ENCODE peak calls at places on chromosomes 13 and 19, in ten cellular contexts. O is ascending aorta, J is bronchial epithelial cell, W is retinal pigment epithelial cell, X is astrocyte of the spinal cord, M is upper lobe of right lung, B is AG04449, I is colonic mucosa, E is transverse colon, A is BE2C. N is an unnamed sample.

GRCh38 chr19:29098863-29099481 is 114.0 kb downstream of the UQCRFS1 start:
- DNase-seq in O (peak), J (peak), W (no peak), X (no peak), M (peak), B (peak), I (peak), E (peak), A (no peak), N (peak)

GRCh38 chr19:40054632-40055031 is 1.4 kb downstream of the ZNF780B start:
- DNase-seq in O (no peak), J (no peak), W (no peak), X (no peak), M (no peak), B (no peak), I (no peak), E (no peak), A (no peak), N (no peak)

GRCh38 chr13:26968431-26969335 is 202.9 kb downstream of the USP12 start:
- DNase-seq in O (no peak), J (no peak), W (no peak), X (no peak), M (no peak), B (no peak), I (peak), E (peak), A (peak), N (no peak)

GRCh38 chr13:46126552-46127171 is 21.8 kb upstream of the CPB2 start:
- DNase-seq in O (no peak), J (peak), W (no peak), X (peak), M (peak), B (peak), I (peak), E (peak), A (peak), N (peak)

GRCh38 chr13:102405499-102406079 is 3.7 kb upstream of the FGF14 start:
- DNase-seq in O (no peak), J (no peak), W (no peak), X (peak), M (no peak), B (no peak), I (no peak), E (no peak), A (no peak), N (peak)

GRCh38 chr19:2345794-2346663 is 14.0 kb upstream of the TMPRSS9 start:
- DNase-seq in O (no peak), J (no peak), W (no peak), X (no peak), M (no peak), B (no peak), I (peak), E (peak), A (peak), N (peak)

GRCh38 chr13:75402787-75403186 is 79.2 kb downstream of the TBC1D4 start:
- DNase-seq in O (no peak), J (no peak), W (no peak), X (no peak), M (no peak), B (no peak), I (no peak), E (no peak), A (peak), N (no peak)

GRCh38 chr19:45376045-45376724 is 5.8 kb upstream of the ERCC2 start:
- DNase-seq in O (no peak), J (peak), W (peak), X (peak), M (no peak), B (peak), I (no peak), E (no peak), A (no peak), N (peak)

GRCh38 chr13:43830481-43830873 is 43.7 kb upstream of the ENOX1 start:
- DNase-seq in O (no peak), J (peak), W (no peak), X (peak), M (no peak), B (peak), I (no peak), E (no peak), A (no peak), N (peak)

GRCh38 chr19:46761418-46761831 is 15.2 kb upstream of the STRN4 start:
- DNase-seq in O (no peak), J (peak), W (no peak), X (peak), M (no peak), B (no peak), I (no peak), E (no peak), A (no peak), N (peak)

GRCh38 chr19:12052057-12052570 is 647 bp downstream of the ZNF878 start:
- DNase-seq in O (no peak), J (peak), W (no peak), X (no peak), M (no peak), B (no peak), I (peak), E (no peak), A (no peak), N (no peak)

GRCh38 chr13:35256459-35257148 is 219.9 kb downstream of the MAB21L1 start:
- DNase-seq in O (no peak), J (no peak), W (no peak), X (no peak), M (peak), B (no peak), I (no peak), E (no peak), A (no peak), N (no peak)

GRCh38 chr13:90321281-90321931 is 1026.1 kb upstream of the MIR17HG start:
- DNase-seq in O (no peak), J (peak), W (no peak), X (no peak), M (no peak), B (no peak), I (no peak), E (no peak), A (no peak), N (no peak)

GRCh38 chr13:42110410-42111155 is 62.1 kb downstream of the DGKH start:
- DNase-seq in O (no peak), J (peak), W (peak), X (peak), M (no peak), B (peak), I (peak), E (no peak), A (peak), N (peak)

GRCh38 chr13:55493297-55493696 is 1647.4 kb upstream of the PRR20A start:
- DNase-seq in O (no peak), J (no peak), W (no peak), X (no peak), M (no peak), B (no peak), I (no peak), E (no peak), A (no peak), N (no peak)

GRCh38 chr13:21767032-21767431 is 96.2 kb downstream of the FGF9 start:
- DNase-seq in O (no peak), J (no peak), W (no peak), X (no peak), M (no peak), B (no peak), I (no peak), E (no peak), A (no peak), N (no peak)

GRCh38 chr13:101309014-101309619 is 107.2 kb downstream of the NALCN start:
- DNase-seq in O (no peak), J (peak), W (no peak), X (peak), M (no peak), B (peak), I (no peak), E (no peak), A (no peak), N (peak)

GRCh38 chr19:3556978-3557460 is 367 bp downstream of the MFSD12 start:
- DNase-seq in O (no peak), J (peak), W (no peak), X (no peak), M (peak), B (no peak), I (peak), E (peak), A (no peak), N (peak)

GRCh38 chr19:18423258-18424020 is 4.2 kb downstream of the SSBP4 start:
- DNase-seq in O (no peak), J (no peak), W (no peak), X (no peak), M (no peak), B (no peak), I (no peak), E (no peak), A (no peak), N (no peak)

GRCh38 chr13:101706651-101707050 is 254.2 kb downstream of the ITGBL1 start:
- DNase-seq in O (no peak), J (peak), W (no peak), X (peak), M (no peak), B (peak), I (no peak), E (peak), A (no peak), N (peak)

GRCh38 chr13:76000131-76000530 is 364.0 kb downstream of the LMO7 start:
- DNase-seq in O (no peak), J (no peak), W (no peak), X (no peak), M (no peak), B (no peak), I (no peak), E (no peak), A (no peak), N (no peak)

GRCh38 chr19:58182989-58183821 is at the start of gene ZNF274:
- DNase-seq in O (peak), J (peak), W (peak), X (peak), M (peak), B (peak), I (peak), E (peak), A (peak), N (peak)
- TF ChIP-seq CTCF in O (no peak), J (no peak), W (no peak), X (no peak), M (no peak), B (no peak), I (no peak), E (no peak), A (no peak), N (no peak)

GRCh38 chr19:16146112-16146511 is 2.6 kb downstream of the HSH2D start:
- DNase-seq in O (no peak), J (no peak), W (no peak), X (no peak), M (no peak), B (no peak), I (no peak), E (no peak), A (no peak), N (no peak)
- H3K4me3 ChIP-seq in O (no peak), J (no peak), W (no peak), X (no peak), M (no peak), B (no peak), I (no peak), E (no peak), A (no peak), N (no peak)

GRCh38 chr19:48872182-48872883 is at the start of gene PPP1R15A:
- DNase-seq in O (peak), J (peak), W (peak), X (peak), M (peak), B (peak), I (peak), E (peak), A (peak), N (peak)
- TF ChIP-seq CTCF in O (no peak), J (no peak), W (no peak), X (no peak), M (peak), B (no peak), I (no peak), E (peak), A (no peak), N (no peak)

GRCh38 chr19:15250635-15250993 is 18.4 kb upstream of the EPHX3 start:
- DNase-seq in O (no peak), J (no peak), W (no peak), X (no peak), M (no peak), B (no peak), I (no peak), E (no peak), A (no peak), N (no peak)
- H3K4me3 ChIP-seq in O (peak), J (no peak), W (no peak), X (no peak), M (no peak), B (peak), I (no peak), E (no peak), A (no peak), N (no peak)

DNA sequence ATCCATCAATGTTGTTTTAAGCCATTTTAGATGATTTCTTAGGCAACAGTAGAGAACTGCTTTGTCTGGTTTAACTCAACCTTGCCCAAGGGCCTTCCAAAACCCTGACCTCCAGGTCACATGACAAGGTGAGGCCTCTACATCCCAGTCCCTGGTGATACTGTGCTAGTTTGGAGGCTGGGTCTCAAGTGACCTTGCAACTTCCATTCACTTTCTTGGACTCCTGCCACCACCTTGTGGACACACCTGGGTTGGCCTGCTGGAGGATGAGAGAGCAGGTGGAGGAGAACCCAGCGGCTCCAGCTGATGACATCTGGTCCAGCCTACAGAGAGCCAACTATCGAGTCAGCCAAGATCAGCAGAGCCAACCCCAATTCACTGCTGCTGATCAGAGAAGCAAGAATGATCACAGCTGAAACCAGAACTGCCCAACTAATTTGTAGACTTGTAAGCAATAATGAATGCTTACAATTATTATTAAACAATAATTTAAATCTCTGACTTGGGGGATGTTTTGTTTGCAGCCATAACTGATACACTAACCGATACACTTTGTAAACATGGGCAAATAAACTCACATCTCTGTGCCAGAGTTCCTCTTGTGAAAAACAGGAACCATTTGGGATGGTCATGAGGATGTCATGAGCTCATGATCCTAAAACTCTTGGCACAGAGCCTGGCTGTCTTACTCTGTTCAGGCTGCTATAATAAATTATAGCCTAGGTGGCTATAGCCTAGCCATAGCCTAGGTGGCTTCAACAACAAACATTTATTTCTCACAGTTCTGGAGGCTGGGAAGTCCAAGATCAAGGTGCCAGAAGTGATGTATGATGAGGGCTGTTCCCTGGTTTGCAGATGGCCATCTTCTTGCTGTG is 11.5 kb downstream of the FAM187B start:
- DNase-seq in O (no peak), J (peak), W (no peak), X (no peak), M (peak), B (no peak), I (peak), E (peak), A (no peak), N (no peak)
- TF ChIP-seq CTCF in O (no peak), J (peak), W (no peak), X (no peak), M (no peak), B (no peak), I (no peak), E (peak), A (no peak), N (no peak)

DNA sequence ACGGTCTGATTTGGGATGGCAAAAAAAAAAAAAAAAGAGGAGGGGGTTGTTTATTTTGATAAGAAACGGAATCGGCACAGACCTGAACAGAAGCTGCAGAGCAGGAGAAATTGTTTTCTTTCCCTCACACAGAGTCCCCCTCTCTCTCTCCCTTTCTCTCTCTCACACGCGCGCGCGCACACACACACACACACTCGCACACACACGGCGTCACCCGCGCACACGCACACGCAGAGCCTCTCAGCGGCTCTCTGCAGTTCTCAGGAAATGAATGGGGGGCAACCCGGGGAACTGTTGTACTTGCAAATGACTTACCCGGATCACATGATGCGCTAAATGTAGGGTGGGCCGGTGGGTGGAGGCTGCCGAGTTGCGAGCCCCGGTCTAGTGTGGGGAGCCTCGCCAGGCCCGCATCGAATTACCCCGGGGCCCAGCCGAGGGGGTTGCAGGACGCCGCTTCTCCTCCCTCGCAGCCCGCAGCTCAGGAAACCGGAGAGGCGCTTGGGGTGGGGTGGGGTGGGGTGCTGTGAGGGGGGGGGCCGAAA is 475 bp downstream of the KLF12 start:
- DNase-seq in O (peak), J (peak), W (peak), X (peak), M (peak), B (peak), I (peak), E (peak), A (peak), N (peak)
- H3K4me3 ChIP-seq in O (peak), J (peak), W (peak), X (peak), M (peak), B (peak), I (peak), E (peak), A (peak), N (peak)

GRCh38 chr13:47592256-47592655 is 408.8 kb downstream of the SUCLA2 start:
- DNase-seq in O (no peak), J (no peak), W (no peak), X (no peak), M (no peak), B (no peak), I (no peak), E (no peak), A (no peak), N (no peak)

GRCh38 chr13:47588676-47589075 is 412.4 kb downstream of the SUCLA2 start:
- DNase-seq in O (no peak), J (no peak), W (no peak), X (no peak), M (no peak), B (no peak), I (no peak), E (no peak), A (no peak), N (no peak)
- TF ChIP-seq CTCF in O (no peak), J (no peak), W (no peak), X (peak), M (no peak), B (no peak), I (no peak), E (no peak), A (no peak), N (peak)